ENCODE peak calls at places on chromosomes 1 and 21, in six cellular contexts. One of them, this sample, is unnamed.
A peak's percentile ranks its signal among the peaks of the same experiment; 100 is the strongest.

GRCh38 chr1:40094481-40095110 is 2.5 kb downstream of the PPT1 start:
- DNase-seq in pancreas: no peak
- DNase-seq in kidney epithelial cell: no peak
- DNase-seq in COR-L47: no peak
- DNase-seq in endothelial cell: no peak
- DNase-seq in lung: no peak
- DNase-seq in this sample: no peak

GRCh38 chr1:93000291-93000690 is 39.0 kb upstream of the DIPK1A start:
- DNase-seq in pancreas: no peak
- DNase-seq in kidney epithelial cell: no peak
- DNase-seq in COR-L47: no peak
- DNase-seq in endothelial cell: peak; percentile 36
- DNase-seq in lung: no peak
- DNase-seq in this sample: no peak

GRCh38 chr1:191498318-191498717 is 659.9 kb upstream of the RGS18 start:
- DNase-seq in pancreas: no peak
- DNase-seq in kidney epithelial cell: peak; percentile 57
- DNase-seq in COR-L47: peak; percentile 1
- DNase-seq in endothelial cell: no peak
- DNase-seq in lung: no peak
- DNase-seq in this sample: no peak

GRCh38 chr1:46131727-46132528 is 501 bp downstream of the PIK3R3 start:
- DNase-seq in pancreas: no peak
- DNase-seq in kidney epithelial cell: no peak
- DNase-seq in COR-L47: no peak
- DNase-seq in endothelial cell: no peak
- DNase-seq in lung: peak; percentile 32
- DNase-seq in this sample: no peak

GRCh38 chr1:115465802-115466363 is 127.8 kb upstream of the NGF start:
- DNase-seq in pancreas: no peak
- DNase-seq in kidney epithelial cell: no peak
- DNase-seq in COR-L47: no peak
- DNase-seq in endothelial cell: no peak
- DNase-seq in lung: no peak
- DNase-seq in this sample: no peak

GRCh38 chr21:23541571-23541970 is 2065.7 kb downstream of the MRPL39 start:
- DNase-seq in pancreas: no peak
- DNase-seq in kidney epithelial cell: no peak
- DNase-seq in COR-L47: no peak
- DNase-seq in endothelial cell: no peak
- DNase-seq in lung: no peak
- DNase-seq in this sample: no peak

GRCh38 chr1:67717876-67718275 is 32.9 kb downstream of the GADD45A start:
- DNase-seq in pancreas: no peak
- DNase-seq in kidney epithelial cell: no peak
- DNase-seq in COR-L47: no peak
- DNase-seq in endothelial cell: no peak
- DNase-seq in lung: no peak
- DNase-seq in this sample: no peak

GRCh38 chr1:6504887-6505286 is 13.4 kb upstream of the PLEKHG5 start:
- DNase-seq in pancreas: no peak
- DNase-seq in kidney epithelial cell: no peak
- DNase-seq in COR-L47: no peak
- DNase-seq in endothelial cell: no peak
- DNase-seq in lung: no peak
- DNase-seq in this sample: no peak

GRCh38 chr1:221891708-221892107 is 149.8 kb upstream of the DUSP10 start:
- DNase-seq in pancreas: no peak
- DNase-seq in kidney epithelial cell: no peak
- DNase-seq in COR-L47: no peak
- DNase-seq in endothelial cell: no peak
- DNase-seq in lung: no peak
- DNase-seq in this sample: no peak

GRCh38 chr1:2073382-2074230 is 23.4 kb downstream of the PRKCZ start:
- DNase-seq in pancreas: no peak
- DNase-seq in kidney epithelial cell: no peak
- DNase-seq in COR-L47: peak; percentile 43
- DNase-seq in endothelial cell: no peak
- DNase-seq in lung: no peak
- DNase-seq in this sample: no peak

GRCh38 chr1:179817789-179818188 is 59.8 kb downstream of the TOR1AIP2 start:
- DNase-seq in pancreas: no peak
- DNase-seq in kidney epithelial cell: no peak
- DNase-seq in COR-L47: no peak
- DNase-seq in endothelial cell: no peak
- DNase-seq in lung: no peak
- DNase-seq in this sample: peak; percentile 49

GRCh38 chr1:19038732-19039131 is 82.3 kb upstream of the IFFO2 start:
- DNase-seq in pancreas: no peak
- DNase-seq in kidney epithelial cell: no peak
- DNase-seq in COR-L47: no peak
- DNase-seq in endothelial cell: no peak
- DNase-seq in lung: no peak
- DNase-seq in this sample: no peak

GRCh38 chr1:69459244-69459643 is 108.5 kb upstream of the LRRC7 start:
- DNase-seq in pancreas: no peak
- DNase-seq in kidney epithelial cell: no peak
- DNase-seq in COR-L47: no peak
- DNase-seq in endothelial cell: no peak
- DNase-seq in lung: no peak
- DNase-seq in this sample: no peak

GRCh38 chr1:226697151-226697575 is 41.9 kb downstream of the ITPKB start:
- DNase-seq in pancreas: no peak
- DNase-seq in kidney epithelial cell: peak; percentile 35
- DNase-seq in COR-L47: no peak
- DNase-seq in endothelial cell: no peak
- DNase-seq in lung: no peak
- DNase-seq in this sample: no peak

GRCh38 chr1:3590145-3590768 is 21.1 kb downstream of the MEGF6 start:
- DNase-seq in pancreas: no peak
- DNase-seq in kidney epithelial cell: no peak
- DNase-seq in COR-L47: no peak
- DNase-seq in endothelial cell: no peak
- DNase-seq in lung: peak; percentile 56
- DNase-seq in this sample: no peak

GRCh38 chr1:200129480-200129879 is 102.0 kb downstream of the NR5A2 start:
- DNase-seq in pancreas: no peak
- DNase-seq in kidney epithelial cell: no peak
- DNase-seq in COR-L47: no peak
- DNase-seq in endothelial cell: no peak
- DNase-seq in lung: no peak
- DNase-seq in this sample: no peak

GRCh38 chr1:41282679-41283317 is 40.7 kb upstream of the SCMH1 start:
- DNase-seq in pancreas: peak; percentile 38
- DNase-seq in kidney epithelial cell: no peak
- DNase-seq in COR-L47: peak; percentile 22
- DNase-seq in endothelial cell: peak; percentile 64
- DNase-seq in lung: no peak
- DNase-seq in this sample: peak; percentile 31

GRCh38 chr1:39261712-39262221 is 57.3 kb downstream of the MACF1 start:
- DNase-seq in pancreas: no peak
- DNase-seq in kidney epithelial cell: no peak
- DNase-seq in COR-L47: no peak
- DNase-seq in endothelial cell: no peak
- DNase-seq in lung: no peak
- DNase-seq in this sample: no peak

GRCh38 chr1:227532019-227532619 is 31.2 kb upstream of the ZNF678 start:
- DNase-seq in pancreas: no peak
- DNase-seq in kidney epithelial cell: no peak
- DNase-seq in COR-L47: no peak
- DNase-seq in endothelial cell: no peak
- DNase-seq in lung: no peak
- DNase-seq in this sample: no peak

GRCh38 chr1:193190096-193190744 is 3.8 kb upstream of the B3GALT2 start:
- DNase-seq in pancreas: no peak
- DNase-seq in kidney epithelial cell: no peak
- DNase-seq in COR-L47: no peak
- DNase-seq in endothelial cell: no peak
- DNase-seq in lung: no peak
- DNase-seq in this sample: no peak

GRCh38 chr21:14573244-14573643 is 27.1 kb upstream of the SAMSN1 start:
- DNase-seq in pancreas: no peak
- DNase-seq in kidney epithelial cell: no peak
- DNase-seq in COR-L47: no peak
- DNase-seq in endothelial cell: no peak
- DNase-seq in lung: no peak
- DNase-seq in this sample: no peak

GRCh38 chr1:205970486-205970885 is 27.2 kb upstream of the SLC26A9 start:
- DNase-seq in pancreas: no peak
- DNase-seq in kidney epithelial cell: no peak
- DNase-seq in COR-L47: no peak
- DNase-seq in endothelial cell: no peak
- DNase-seq in lung: no peak
- DNase-seq in this sample: no peak

GRCh38 chr1:47574451-47575165 is 136.8 kb downstream of the FOXD2 start:
- DNase-seq in pancreas: no peak
- DNase-seq in kidney epithelial cell: no peak
- DNase-seq in COR-L47: no peak
- DNase-seq in endothelial cell: no peak
- DNase-seq in lung: no peak
- DNase-seq in this sample: no peak

GRCh38 chr1:147243228-147243685 is 773 bp downstream of the CHD1L start:
- DNase-seq in pancreas: peak; percentile 36
- DNase-seq in kidney epithelial cell: no peak
- DNase-seq in COR-L47: no peak
- DNase-seq in endothelial cell: peak; percentile 46
- DNase-seq in lung: no peak
- DNase-seq in this sample: no peak